ENCODE peak calls at places on chromosomes 4 and X, in eight cellular contexts. P is HEK293T; R is left cardiac atrium; K is tibial nerve; M is anterior cingulate cortex; I is activated CD4-positive, alpha-beta T cell treated with anti-CD3 and anti-CD28 coated beads for 24 hours; G is G401; X is NB4. L is an unnamed sample.

GRCh38 chr4:128716325-128716724 is 93.2 kb upstream of the JADE1 start:
- DNase-seq in I (no peak), G (no peak), P (no peak), K (peak), R (no peak), X (no peak), M (no peak), L (no peak)

GRCh38 chrX:132180929-132181328 is 38.3 kb downstream of the RAP2C start:
- DNase-seq in K (no peak), M (no peak), P (no peak), G (no peak), R (no peak), X (no peak), I (no peak), L (no peak)

GRCh38 chrX:119455264-119455663 is 13.0 kb upstream of the SLC25A5 start:
- DNase-seq in X (no peak), R (no peak), M (no peak), I (no peak), K (no peak), G (no peak), P (no peak), L (no peak)

GRCh38 chr4:141486375-141486997 is 149.9 kb upstream of the IL15 start:
- DNase-seq in I (no peak), P (no peak), M (no peak), K (no peak), R (no peak), G (no peak), X (no peak), L (no peak)

GRCh38 chrX:51891821-51892551 is 1.4 kb upstream of the MAGED1 start:
- DNase-seq in M (no peak), P (no peak), R (peak), G (no peak), I (no peak), K (peak), X (peak), L (peak)

GRCh38 chrX:3712080-3712869 is 1.2 kb downstream of the PRKX start:
- DNase-seq in X (peak), P (no peak), R (peak), M (no peak), I (no peak), K (no peak), G (no peak), L (peak)

GRCh38 chr4:2416564-2417195 is 1.8 kb downstream of the ZFYVE28 start:
- DNase-seq in P (no peak), G (peak), R (peak), X (peak), I (no peak), K (no peak), M (no peak), L (no peak)

GRCh38 chrX:154775611-154776349 is 13.1 kb downstream of the DKC1 start:
- DNase-seq in G (peak), X (peak), R (no peak), M (no peak), I (no peak), P (no peak), K (no peak), L (no peak)

GRCh38 chr4:17717301-17717700 is 64.1 kb downstream of the FAM184B start:
- DNase-seq in K (no peak), I (no peak), P (no peak), R (no peak), G (peak), M (no peak), X (no peak), L (no peak)

GRCh38 chrX:40504801-40505605 is 75.8 kb upstream of the ATP6AP2 start:
- DNase-seq in G (no peak), I (no peak), M (no peak), R (no peak), P (no peak), K (no peak), X (no peak), L (no peak)